ENCODE peak calls at places on chromosomes 12 and 14, in five cellular contexts. T is mucosa of descending colon, R is HEK293T, U is C1 segment of cervical spinal cord, W is Kasumi-1. N is an unnamed sample.

GRCh38 chr14:71181215-71182003 is 274.1 kb downstream of the PCNX1 start:
- DNase-seq in U (no peak), T (no peak), R (no peak), W (no peak), N (peak)

GRCh38 chr12:61554268-61555008 is 705.8 kb upstream of the USP15 start:
- DNase-seq in T (no peak), R (no peak), W (no peak), U (no peak), N (no peak)

GRCh38 chr12:112035219-112035765 is 22.1 kb downstream of the ERP29 start:
- DNase-seq in U (no peak), T (no peak), W (no peak), R (no peak), N (no peak)

GRCh38 chr14:64926398-64926995 is 12.2 kb downstream of the CHURC1 start:
- DNase-seq in U (no peak), R (no peak), T (no peak), W (no peak), N (no peak)

GRCh38 chr12:49811961-49812401 is 16.2 kb downstream of the NCKAP5L start:
- DNase-seq in U (no peak), T (no peak), W (no peak), R (no peak), N (no peak)

GRCh38 chr14:91337699-91338335 is 79.8 kb downstream of the CCDC88C start:
- DNase-seq in U (no peak), T (no peak), R (no peak), W (no peak), N (no peak)

GRCh38 chr12:3332190-3332589 is 158.8 kb upstream of the PRMT8 start:
- DNase-seq in U (no peak), T (no peak), W (no peak), R (no peak), N (peak)

GRCh38 chr12:14873440-14874185 is 12.0 kb downstream of the MGP start:
- DNase-seq in W (peak), U (no peak), R (no peak), T (no peak), N (no peak)

GRCh38 chr12:118436002-118436724 is 59.8 kb downstream of the SUDS3 start:
- DNase-seq in R (no peak), W (no peak), T (peak), U (no peak), N (peak)

GRCh38 chr12:119998471-119999245 is 9.6 kb downstream of the BICDL1 start:
- DNase-seq in W (no peak), T (no peak), R (no peak), U (no peak), N (no peak)

GRCh38 chr12:62834406-62834805 is 100.5 kb downstream of the PPM1H start:
- DNase-seq in W (no peak), T (no peak), R (no peak), U (no peak), N (no peak)

GRCh38 chr12:62522984-62523383 is 56.4 kb downstream of the MON2 start:
- DNase-seq in U (no peak), T (no peak), R (no peak), W (peak), N (peak)

GRCh38 chr12:63308701-63309100 is 157.7 kb upstream of the AVPR1A start:
- DNase-seq in T (peak), U (no peak), R (no peak), W (no peak), N (no peak)

GRCh38 chr14:37594238-37594915 is 672 bp downstream of the FOXA1 start:
- DNase-seq in W (peak), U (no peak), T (peak), R (peak), N (peak)

GRCh38 chr12:112149596-112149995 is 24.2 kb downstream of the TRAFD1 start:
- DNase-seq in R (no peak), U (no peak), W (no peak), T (no peak), N (no peak)

GRCh38 chr14:89586258-89587127 is 169.5 kb upstream of the FOXN3 start:
- DNase-seq in R (no peak), W (no peak), U (no peak), T (no peak), N (no peak)

GRCh38 chr12:56931474-56931978 is 2.7 kb downstream of the SDR9C7 start:
- DNase-seq in U (no peak), T (peak), R (no peak), W (peak), N (peak)

GRCh38 chr14:88518592-88519512 is 36.0 kb downstream of the PTPN21 start:
- DNase-seq in U (no peak), W (no peak), R (no peak), T (no peak), N (peak)

GRCh38 chr14:54893151-54893760 is 9.4 kb downstream of the GCH1 start:
- DNase-seq in R (peak), T (peak), W (peak), U (no peak), N (peak)

GRCh38 chr12:668092-668481 is 4.8 kb upstream of the NINJ2 start:
- DNase-seq in T (no peak), R (no peak), W (no peak), U (no peak), N (no peak)

GRCh38 chr14:26621807-26622560 is 24.2 kb upstream of the NOVA1 start:
- DNase-seq in T (no peak), W (no peak), U (no peak), R (no peak), N (peak)

GRCh38 chr12:31578632-31579031 is 12.3 kb downstream of the DENND5B start:
- DNase-seq in U (peak), W (no peak), T (no peak), R (no peak), N (no peak)

GRCh38 chr14:64095620-64096019 is 198.6 kb downstream of the ESR2 start:
- DNase-seq in W (no peak), T (no peak), R (no peak), U (no peak), N (no peak)

GRCh38 chr12:5123921-5124320 is 80.2 kb downstream of the KCNA5 start:
- DNase-seq in T (no peak), U (no peak), W (no peak), R (no peak), N (no peak)

N was measured in cardiac muscle cell.